ENCODE peak calls at places on chromosomes 5 and 9, in four cellular contexts. I is neuronal stem cell, X is neural progenitor cell, E is lower lobe of right lung. D is an unnamed sample. For H3K36me3, the result is how much of the 10 kb centered on the place peaks cover.

GRCh38 chr9:20811872-20812271 is 127.8 kb downstream of the FOCAD start:
- DNase-seq in X (no peak), I (no peak), E (no peak), D (no peak)

GRCh38 chr9:134501266-134502181 is 140.1 kb upstream of the COL5A1 start:
- DNase-seq in I (no peak), X (no peak), E (no peak), D (no peak)

GRCh38 chr5:151750121-151750520 is 8.3 kb downstream of the ATOX1 start:
- DNase-seq in E (no peak), I (no peak), X (no peak), D (no peak)

GRCh38 chr9:118336167-118336951 is 632.2 kb downstream of the TLR4 start:
- DNase-seq in I (no peak), X (no peak), E (no peak), D (no peak)

GRCh38 chr5:42074353-42074752 is 149.3 kb downstream of the FBXO4 start:
- DNase-seq in I (no peak), X (no peak), E (no peak), D (no peak)

GRCh38 chr5:100479079-100479688 is 56.0 kb upstream of the FAM174A start:
- DNase-seq in I (peak), E (no peak), X (peak), D (no peak)

GRCh38 chr5:174589599-174589998 is 134.8 kb upstream of the MSX2 start:
- DNase-seq in I (no peak), E (no peak), X (peak), D (no peak)

GRCh38 chr5:66989286-66989685 is 207.3 kb downstream of the CD180 start:
- DNase-seq in X (peak), I (no peak), E (no peak), D (no peak)

GRCh38 chr5:2272755-2273154 is 390.0 kb upstream of the IRX4 start:
- DNase-seq in X (no peak), I (no peak), E (no peak), D (no peak)

GRCh38 chr9:69206047-69206446 is 32.0 kb downstream of the TJP2 start:
- DNase-seq in I (no peak), E (no peak), X (no peak), D (no peak)

GRCh38 chr9:28699632-28700031 is 1126.4 kb upstream of the C9orf72 start:
- DNase-seq in X (no peak), E (no peak), I (no peak), D (no peak)

GRCh38 chr5:113606298-113607134 is 93.0 kb downstream of the YTHDC2 start:
- DNase-seq in X (peak), I (peak), E (no peak), D (peak)

GRCh38 chr5:126251024-126251423 is 172.2 kb upstream of the GRAMD2B start:
- DNase-seq in E (no peak), I (no peak), X (no peak), D (no peak)

GRCh38 chr9:76045217-76045616 is 154.7 kb downstream of the PCSK5 start:
- DNase-seq in I (no peak), E (no peak), X (no peak), D (no peak)

GRCh38 chr5:107532182-107532878 is 138.4 kb downstream of the EFNA5 start:
- DNase-seq in I (no peak), E (no peak), X (peak), D (no peak)

GRCh38 chr9:116504893-116505480 is 182.1 kb upstream of the TRIM32 start:
- DNase-seq in I (no peak), X (no peak), E (no peak), D (no peak)

GRCh38 chr5:8457187-8458037 is 588.5 kb downstream of the MTRR start:
- DNase-seq in E (peak), I (no peak), X (no peak), D (peak)

GRCh38 chr5:169273881-169274280 is 27.1 kb downstream of the SLIT3 start:
- DNase-seq in I (no peak), X (no peak), E (no peak), D (no peak)

GRCh38 chr5:114018178-114018577 is 343.7 kb upstream of the KCNN2 start:
- DNase-seq in X (peak), I (peak), E (no peak), D (no peak)

GRCh38 chr5:93572773-93573626 is 8.0 kb downstream of the NR2F1-AS1 start:
- DNase-seq in I (no peak), E (no peak), X (peak), D (peak)

GRCh38 chr9:132312426-132312825 is 42.4 kb downstream of the SETX start:
- DNase-seq in E (no peak), I (no peak), X (no peak), D (no peak)

GRCh38 chr9:13728917-13729811 is 449.7 kb upstream of the MPDZ start:
- DNase-seq in I (no peak), X (no peak), E (no peak), D (no peak)

GRCh38 chr5:127184841-127185240 is 105.8 kb upstream of the MEGF10 start:
- DNase-seq in X (no peak), E (no peak), I (no peak), D (no peak)

GRCh38 chr5:132138260-132138659 is 64.7 kb downstream of the CSF2 start:
- DNase-seq in I (no peak), X (no peak), E (no peak), D (no peak)

GRCh38 chr5:173954671-173955605 is 34.0 kb upstream of the C5orf47 start:
- DNase-seq in I (no peak), E (no peak), X (no peak), D (no peak)

GRCh38 chr9:16828335-16829281 is 41.9 kb downstream of the BNC2 start:
- DNase-seq in E (no peak), X (peak), I (peak), D (no peak)

GRCh38 chr9:36930941-36931340 is 103.1 kb downstream of the PAX5 start:
- DNase-seq in I (no peak), X (no peak), E (no peak), D (no peak)

GRCh38 chr5:129361441-129362025 is 98.6 kb upstream of the ADAMTS19 start:
- DNase-seq in I (no peak), X (peak), E (no peak), D (no peak)

GRCh38 chr5:153513171-153513570 is 22.7 kb downstream of the GRIA1 start:
- DNase-seq in I (no peak), X (no peak), E (no peak), D (no peak)

GRCh38 chr9:18256574-18256973 is 217.4 kb upstream of the ADAMTSL1 start:
- DNase-seq in E (no peak), X (no peak), I (no peak), D (no peak)

GRCh38 chr9:35488019-35488418 is 1.9 kb upstream of the RUSC2 start:
- DNase-seq in I (no peak), E (no peak), X (no peak), D (no peak)

GRCh38 chr5:135339623-135340022 is 59.4 kb downstream of the MACROH2A1 start:
- DNase-seq in I (no peak), X (no peak), E (no peak), D (no peak)

GRCh38 chr9:129720181-129720864 is 32.5 kb downstream of the PTGES start:
- DNase-seq in X (peak), I (no peak), E (no peak), D (peak)

GRCh38 chr5:42889311-42889933 is 77.7 kb upstream of the SELENOP start:
- DNase-seq in I (peak), E (peak), X (peak), D (peak)

GRCh38 chr5:35920890-35921289 is 17.5 kb downstream of the CAPSL start:
- DNase-seq in I (no peak), X (peak), E (no peak), D (peak)

GRCh38 chr5:147754372-147755122 is 28.0 kb downstream of the JAKMIP2 start:
- DNase-seq in X (no peak), E (no peak), I (no peak), D (no peak)

GRCh38 chr5:89580976-89581375 is 698.0 kb upstream of the MEF2C start:
- DNase-seq in X (no peak), I (no peak), E (no peak), D (no peak)

GRCh38 chr9:92807757-92808725 is 43.4 kb upstream of the BICD2 start:
- DNase-seq in I (no peak), X (peak), E (no peak), D (peak)

GRCh38 chr9:16925426-16925825 is 55.0 kb upstream of the BNC2 start:
- DNase-seq in I (no peak), X (no peak), E (no peak), D (no peak)

DNA sequence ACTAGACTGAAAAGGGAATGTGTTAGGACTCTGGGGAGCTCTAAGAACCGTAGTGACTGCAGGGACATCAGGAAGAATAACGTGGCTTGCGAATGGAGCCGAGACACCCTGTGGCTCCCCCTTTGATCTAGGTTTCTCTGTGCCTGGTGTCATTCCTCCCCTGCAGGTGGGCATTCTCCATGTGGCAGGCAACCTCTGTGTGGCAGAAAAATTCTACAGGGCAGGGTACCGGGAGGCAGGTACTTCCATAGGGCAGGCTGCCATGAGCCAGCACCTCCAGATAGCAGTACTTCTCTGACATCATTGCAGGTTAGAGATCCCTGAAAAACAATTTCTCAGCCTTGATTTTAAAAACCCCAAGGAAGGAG is 43.1 kb downstream of the ROPN1L start:
- DNase-seq in X (no peak), E (no peak), I (no peak), D (no peak)
- H3K4me3 ChIP-seq in X (no peak), E (no peak), I (no peak), D (no peak)

GRCh38 chr9:89983411-89983810 is 378.6 kb downstream of the GADD45G start:
- DNase-seq in X (no peak), I (no peak), E (no peak), D (no peak)
- H3K27ac ChIP-seq in X (no peak), I (no peak), E (no peak), D (no peak)

GRCh38 chr5:77197840-77198554 is 12.5 kb upstream of the PDE8B start:
- DNase-seq in X (no peak), E (no peak), I (no peak), D (no peak)
- H3K36me3 ChIP-seq in X (under half), E (under half), I (under half), D (under half)

DNA sequence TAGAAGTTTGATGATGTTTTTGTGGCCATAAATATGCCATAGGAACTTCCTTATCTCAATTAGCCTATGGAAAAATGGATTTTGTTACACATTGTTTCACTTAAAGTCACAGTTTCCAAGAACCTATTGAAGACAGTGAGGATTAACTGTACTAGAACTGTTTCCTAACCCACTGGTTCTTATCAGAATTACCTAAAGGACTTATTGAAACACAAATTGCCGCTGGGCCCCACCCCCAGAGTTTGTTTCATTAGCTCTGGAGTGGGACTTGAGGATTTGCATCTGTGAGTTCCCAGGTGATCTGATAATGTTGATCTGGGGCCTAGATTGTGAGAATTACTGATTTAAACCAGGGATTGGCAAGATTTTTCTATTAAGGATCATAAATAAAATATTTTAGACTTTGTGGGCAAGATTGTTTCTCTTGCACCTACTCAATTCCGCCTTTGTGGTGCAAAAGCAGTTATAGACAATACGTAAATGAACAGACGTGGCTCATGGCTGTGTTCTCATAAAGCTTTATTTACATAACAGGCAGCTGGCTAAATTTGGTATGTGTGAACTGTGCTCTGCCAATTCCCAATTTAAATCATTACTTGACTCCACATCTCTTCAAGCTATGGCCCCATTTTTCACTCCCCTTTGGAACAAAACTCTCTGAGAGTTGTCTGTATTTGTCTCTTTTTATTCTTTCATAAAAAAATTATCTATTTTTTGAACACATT is 9.3 kb downstream of the JAK2 start:
- DNase-seq in I (no peak), X (no peak), E (no peak), D (no peak)
- H3K4me3 ChIP-seq in I (no peak), X (no peak), E (no peak), D (no peak)